ENCODE peak calls at places on chromosomes 11 and 22, in nine cellular contexts. One of them, this sample, is unnamed.

GRCh38 chr11:86274503-86274902 is 27.5 kb upstream of the HIKESHI start:
- DNase-seq in sigmoid colon: no peak
- DNase-seq in HCT116: no peak
- DNase-seq in spleen: no peak
- DNase-seq in stomach: no peak
- DNase-seq in HepG2: peak; percentile 5
- DNase-seq in vagina: no peak
- DNase-seq in breast epithelium: no peak
- DNase-seq in SK-N-SH: peak; percentile 7
- DNase-seq in this sample: no peak

GRCh38 chr11:133827556-133827955 is 17.8 kb downstream of the SPATA19 start:
- DNase-seq in sigmoid colon: no peak
- DNase-seq in HCT116: no peak
- DNase-seq in spleen: no peak
- DNase-seq in stomach: no peak
- DNase-seq in HepG2: no peak
- DNase-seq in vagina: peak; percentile 70
- DNase-seq in breast epithelium: no peak
- DNase-seq in SK-N-SH: no peak
- DNase-seq in this sample: no peak

GRCh38 chr22:23904855-23905254 is 10.7 kb downstream of the MIF start:
- DNase-seq in sigmoid colon: no peak
- DNase-seq in HCT116: no peak
- DNase-seq in spleen: no peak
- DNase-seq in stomach: no peak
- DNase-seq in HepG2: no peak
- DNase-seq in vagina: no peak
- DNase-seq in breast epithelium: no peak
- DNase-seq in SK-N-SH: no peak
- DNase-seq in this sample: no peak

GRCh38 chr11:17395554-17395961 is 7.1 kb upstream of the KCNJ11 start:
- DNase-seq in sigmoid colon: no peak
- DNase-seq in HCT116: no peak
- DNase-seq in spleen: peak; percentile 67
- DNase-seq in stomach: no peak
- DNase-seq in HepG2: no peak
- DNase-seq in vagina: no peak
- DNase-seq in breast epithelium: no peak
- DNase-seq in SK-N-SH: peak; percentile 18
- DNase-seq in this sample: no peak

GRCh38 chr11:74478877-74479276 is 11.5 kb upstream of the KCNE3 start:
- DNase-seq in sigmoid colon: no peak
- DNase-seq in HCT116: no peak
- DNase-seq in spleen: no peak
- DNase-seq in stomach: no peak
- DNase-seq in HepG2: no peak
- DNase-seq in vagina: no peak
- DNase-seq in breast epithelium: no peak
- DNase-seq in SK-N-SH: no peak
- DNase-seq in this sample: no peak

GRCh38 chr11:88508808-88509581 is 171.5 kb upstream of the CTSC start:
- DNase-seq in sigmoid colon: no peak
- DNase-seq in HCT116: no peak
- DNase-seq in spleen: peak; percentile 75
- DNase-seq in stomach: no peak
- DNase-seq in HepG2: no peak
- DNase-seq in vagina: no peak
- DNase-seq in breast epithelium: no peak
- DNase-seq in SK-N-SH: peak; percentile 36
- DNase-seq in this sample: no peak

GRCh38 chr11:113457784-113458183 is 17.4 kb downstream of the DRD2 start:
- DNase-seq in sigmoid colon: no peak
- DNase-seq in HCT116: no peak
- DNase-seq in spleen: no peak
- DNase-seq in stomach: no peak
- DNase-seq in HepG2: no peak
- DNase-seq in vagina: no peak
- DNase-seq in breast epithelium: no peak
- DNase-seq in SK-N-SH: peak; percentile 51
- DNase-seq in this sample: no peak

GRCh38 chr11:104090767-104091166 is 54.3 kb downstream of the DDI1 start:
- DNase-seq in sigmoid colon: no peak
- DNase-seq in HCT116: no peak
- DNase-seq in spleen: no peak
- DNase-seq in stomach: no peak
- DNase-seq in HepG2: no peak
- DNase-seq in vagina: no peak
- DNase-seq in breast epithelium: no peak
- DNase-seq in SK-N-SH: no peak
- DNase-seq in this sample: no peak

GRCh38 chr11:102436546-102436945 is 16.0 kb downstream of the TMEM123 start:
- DNase-seq in sigmoid colon: no peak
- DNase-seq in HCT116: no peak
- DNase-seq in spleen: no peak
- DNase-seq in stomach: no peak
- DNase-seq in HepG2: no peak
- DNase-seq in vagina: no peak
- DNase-seq in breast epithelium: no peak
- DNase-seq in SK-N-SH: no peak
- DNase-seq in this sample: no peak

GRCh38 chr11:61065955-61066638 is 36.2 kb upstream of the CD5 start:
- DNase-seq in sigmoid colon: peak; percentile 48
- DNase-seq in HCT116: no peak
- DNase-seq in spleen: no peak
- DNase-seq in stomach: no peak
- DNase-seq in HepG2: no peak
- DNase-seq in vagina: peak; percentile 87
- DNase-seq in breast epithelium: no peak
- DNase-seq in SK-N-SH: no peak
- DNase-seq in this sample: no peak

GRCh38 chr11:61058583-61059259 is 43.6 kb upstream of the CD5 start:
- DNase-seq in sigmoid colon: peak; percentile 22
- DNase-seq in HCT116: no peak
- DNase-seq in spleen: no peak
- DNase-seq in stomach: no peak
- DNase-seq in HepG2: no peak
- DNase-seq in vagina: no peak
- DNase-seq in breast epithelium: no peak
- DNase-seq in SK-N-SH: no peak
- DNase-seq in this sample: peak; percentile 35

GRCh38 chr11:61059260-61059752 is 43.0 kb upstream of the CD5 start:
- DNase-seq in sigmoid colon: peak; percentile 32
- DNase-seq in HCT116: no peak
- DNase-seq in spleen: no peak
- DNase-seq in stomach: no peak
- DNase-seq in HepG2: no peak
- DNase-seq in vagina: no peak
- DNase-seq in breast epithelium: no peak
- DNase-seq in SK-N-SH: no peak
- DNase-seq in this sample: no peak

GRCh38 chr11:61061081-61061826 is 41.0 kb upstream of the CD5 start:
- DNase-seq in sigmoid colon: peak; percentile 15
- DNase-seq in HCT116: peak; percentile 6
- DNase-seq in spleen: no peak
- DNase-seq in stomach: no peak
- DNase-seq in HepG2: no peak
- DNase-seq in vagina: peak; percentile 58
- DNase-seq in breast epithelium: peak; percentile 23
- DNase-seq in SK-N-SH: no peak
- DNase-seq in this sample: no peak

GRCh38 chr11:61062181-61062955 is 39.9 kb upstream of the CD5 start:
- DNase-seq in sigmoid colon: peak; percentile 35
- DNase-seq in HCT116: no peak
- DNase-seq in spleen: no peak
- DNase-seq in stomach: no peak
- DNase-seq in HepG2: no peak
- DNase-seq in vagina: peak; percentile 58
- DNase-seq in breast epithelium: no peak
- DNase-seq in SK-N-SH: no peak
- DNase-seq in this sample: peak; percentile 43
- H3K4me1 ChIP-seq in sigmoid colon: no peaks in the 10 kb centered on the region
- H3K4me1 ChIP-seq in HCT116: peaks cover 7% of the 10 kb centered on the region
- H3K4me1 ChIP-seq in spleen: peaks cover 16% of the 10 kb centered on the region
- H3K4me1 ChIP-seq in stomach: peaks cover 10% of the 10 kb centered on the region
- H3K4me1 ChIP-seq in HepG2: no peaks in the 10 kb centered on the region
- H3K4me1 ChIP-seq in vagina: peaks cover 14% of the 10 kb centered on the region
- H3K4me1 ChIP-seq in breast epithelium: no peaks in the 10 kb centered on the region
- H3K4me1 ChIP-seq in SK-N-SH: peaks cover 5% of the 10 kb centered on the region
- H3K4me1 ChIP-seq in this sample: peaks cover 13% of the 10 kb centered on the region

GRCh38 chr11:124119103-124119502 is 3.9 kb downstream of the VWA5A start:
- DNase-seq in sigmoid colon: no peak
- DNase-seq in HCT116: no peak
- DNase-seq in spleen: no peak
- DNase-seq in stomach: no peak
- DNase-seq in HepG2: no peak
- DNase-seq in vagina: no peak
- DNase-seq in breast epithelium: no peak
- DNase-seq in SK-N-SH: no peak
- DNase-seq in this sample: no peak

GRCh38 chr11:124109377-124109776 is 5.9 kb upstream of the VWA5A start:
- DNase-seq in sigmoid colon: no peak
- DNase-seq in HCT116: no peak
- DNase-seq in spleen: no peak
- DNase-seq in stomach: no peak
- DNase-seq in HepG2: no peak
- DNase-seq in vagina: no peak
- DNase-seq in breast epithelium: no peak
- DNase-seq in SK-N-SH: no peak
- DNase-seq in this sample: no peak

GRCh38 chr11:124113890-124114289 is 1.4 kb upstream of the VWA5A start:
- DNase-seq in sigmoid colon: no peak
- DNase-seq in HCT116: no peak
- DNase-seq in spleen: no peak
- DNase-seq in stomach: no peak
- DNase-seq in HepG2: no peak
- DNase-seq in vagina: no peak
- DNase-seq in breast epithelium: no peak
- DNase-seq in SK-N-SH: no peak
- DNase-seq in this sample: no peak

GRCh38 chr11:124115782-124116616 is 749 bp downstream of the VWA5A start:
- DNase-seq in sigmoid colon: peak; percentile 66
- DNase-seq in HCT116: no peak
- DNase-seq in spleen: peak; percentile 79
- DNase-seq in stomach: peak; percentile 28
- DNase-seq in HepG2: no peak
- DNase-seq in vagina: no peak
- DNase-seq in breast epithelium: peak; percentile 21
- DNase-seq in SK-N-SH: peak; percentile 15
- DNase-seq in this sample: no peak

GRCh38 chr11:124114942-124115781 is at the start of gene VWA5A:
- DNase-seq in sigmoid colon: peak; percentile 86
- DNase-seq in HCT116: peak; percentile 82
- DNase-seq in spleen: peak; percentile 87
- DNase-seq in stomach: peak; percentile 89
- DNase-seq in HepG2: peak; percentile 67
- DNase-seq in vagina: no peak
- DNase-seq in breast epithelium: peak; percentile 77
- DNase-seq in SK-N-SH: peak; percentile 80
- DNase-seq in this sample: peak; percentile 83
- TF ChIP-seq POLR2AphosphoS5 in sigmoid colon: peak; percentile 77
- TF ChIP-seq POLR2AphosphoS5 in HCT116: peak; percentile 96
- TF ChIP-seq POLR2AphosphoS5 in spleen: peak; percentile 82
- TF ChIP-seq POLR2AphosphoS5 in stomach: peak; percentile 95
- TF ChIP-seq POLR2AphosphoS5 in HepG2: no peak
- TF ChIP-seq POLR2AphosphoS5 in vagina: peak; percentile 61
- TF ChIP-seq POLR2AphosphoS5 in breast epithelium: peak; percentile 60
- TF ChIP-seq POLR2AphosphoS5 in SK-N-SH: peak; percentile 93
- TF ChIP-seq POLR2AphosphoS5 in this sample: peak; percentile 13

DNA sequence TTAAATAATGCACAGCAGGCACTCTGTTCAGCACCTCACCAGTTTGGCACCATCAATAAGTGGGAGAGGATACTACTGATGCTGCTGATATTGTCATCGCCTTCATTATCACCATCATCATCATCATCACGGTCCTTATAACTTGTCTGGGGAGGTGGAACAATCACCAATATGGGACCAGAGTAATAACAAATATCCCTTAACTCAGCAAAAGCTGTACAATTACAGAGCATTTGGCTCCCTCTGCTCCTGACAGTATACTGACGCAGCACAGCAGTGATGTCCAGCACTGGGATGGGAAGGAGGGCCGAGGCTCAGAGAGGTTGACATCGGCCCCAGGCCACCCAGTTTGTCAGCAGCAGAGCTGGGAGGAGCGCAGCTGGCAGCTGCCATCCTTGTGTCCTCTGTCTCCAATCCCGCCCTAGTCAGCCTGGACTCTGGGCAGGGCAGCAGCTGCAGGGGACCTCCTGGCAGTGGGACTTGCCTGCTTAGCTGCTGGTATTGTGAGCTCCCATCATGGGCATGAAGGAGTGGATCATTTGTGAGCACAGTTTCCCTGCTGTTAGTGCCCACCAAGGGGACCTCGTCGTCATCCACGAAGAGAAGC is 90.0 kb downstream of the DHCR7 start:
- DNase-seq in sigmoid colon: no peak
- DNase-seq in HCT116: no peak
- DNase-seq in spleen: peak; percentile 54
- DNase-seq in stomach: no peak
- DNase-seq in HepG2: no peak
- DNase-seq in vagina: no peak
- DNase-seq in breast epithelium: no peak
- DNase-seq in SK-N-SH: no peak
- DNase-seq in this sample: no peak
- H3K4me1 ChIP-seq in sigmoid colon: no peaks in the 10 kb centered on the region
- H3K4me1 ChIP-seq in HCT116: no peaks in the 10 kb centered on the region
- H3K4me1 ChIP-seq in spleen: no peaks in the 10 kb centered on the region
- H3K4me1 ChIP-seq in stomach: no peaks in the 10 kb centered on the region
- H3K4me1 ChIP-seq in HepG2: no peaks in the 10 kb centered on the region
- H3K4me1 ChIP-seq in vagina: no peaks in the 10 kb centered on the region
- H3K4me1 ChIP-seq in breast epithelium: no peaks in the 10 kb centered on the region
- H3K4me1 ChIP-seq in SK-N-SH: no peaks in the 10 kb centered on the region
- H3K4me1 ChIP-seq in this sample: no peaks in the 10 kb centered on the region

GRCh38 chr11:46711288-46711687 is 7.7 kb upstream of the F2 start:
- DNase-seq in sigmoid colon: no peak
- DNase-seq in HCT116: no peak
- DNase-seq in spleen: no peak
- DNase-seq in stomach: no peak
- DNase-seq in HepG2: no peak
- DNase-seq in vagina: no peak
- DNase-seq in breast epithelium: no peak
- DNase-seq in SK-N-SH: no peak
- DNase-seq in this sample: no peak

GRCh38 chr11:46706886-46707285 is 6.1 kb downstream of the ZNF408 start:
- DNase-seq in sigmoid colon: no peak
- DNase-seq in HCT116: no peak
- DNase-seq in spleen: no peak
- DNase-seq in stomach: no peak
- DNase-seq in HepG2: no peak
- DNase-seq in vagina: no peak
- DNase-seq in breast epithelium: no peak
- DNase-seq in SK-N-SH: no peak
- DNase-seq in this sample: no peak

GRCh38 chr11:46712874-46713576 is 6.0 kb upstream of the F2 start:
- DNase-seq in sigmoid colon: no peak
- DNase-seq in HCT116: no peak
- DNase-seq in spleen: no peak
- DNase-seq in stomach: no peak
- DNase-seq in HepG2: no peak
- DNase-seq in vagina: no peak
- DNase-seq in breast epithelium: no peak
- DNase-seq in SK-N-SH: no peak
- DNase-seq in this sample: no peak

GRCh38 chr11:46705070-46705688 is 4.3 kb downstream of the ZNF408 start:
- DNase-seq in sigmoid colon: no peak
- DNase-seq in HCT116: no peak
- DNase-seq in spleen: no peak
- DNase-seq in stomach: no peak
- DNase-seq in HepG2: no peak
- DNase-seq in vagina: no peak
- DNase-seq in breast epithelium: no peak
- DNase-seq in SK-N-SH: no peak
- DNase-seq in this sample: no peak

GRCh38 chr11:46710821-46711269 is 8.2 kb upstream of the F2 start:
- DNase-seq in sigmoid colon: peak; percentile 88
- DNase-seq in HCT116: no peak
- DNase-seq in spleen: no peak
- DNase-seq in stomach: no peak
- DNase-seq in HepG2: no peak
- DNase-seq in vagina: no peak
- DNase-seq in breast epithelium: no peak
- DNase-seq in SK-N-SH: no peak
- DNase-seq in this sample: no peak
- TF ChIP-seq POLR2AphosphoS5 in sigmoid colon: no peak
- TF ChIP-seq POLR2AphosphoS5 in HCT116: no peak
- TF ChIP-seq POLR2AphosphoS5 in spleen: no peak
- TF ChIP-seq POLR2AphosphoS5 in stomach: no peak
- TF ChIP-seq POLR2AphosphoS5 in HepG2: no peak
- TF ChIP-seq POLR2AphosphoS5 in vagina: peak; percentile 73
- TF ChIP-seq POLR2AphosphoS5 in breast epithelium: peak; percentile 15
- TF ChIP-seq POLR2AphosphoS5 in SK-N-SH: no peak
- TF ChIP-seq POLR2AphosphoS5 in this sample: no peak